ENCODE peak calls at places on chromosomes 7 and 10, in seven cellular contexts. Z is pancreas, P is GM23338, C is spleen, J is tibial nerve, B is IMR-90, V is left ventricle myocardium inferior. Q is an unnamed sample. For H3K27me3, the result is how much of the 10 kb centered on the place peaks cover.

GRCh38 chr10:77961668-77962067 is 35.1 kb upstream of the DLG5 start:
- DNase-seq in V (no peak), Z (no peak), J (no peak), C (no peak), B (no peak), P (no peak), Q (no peak)

GRCh38 chr10:123583639-123584418 is 82.3 kb upstream of the GPR26 start:
- DNase-seq in Z (peak), J (peak), V (peak), B (peak), P (peak), C (peak), Q (peak)

GRCh38 chr10:132918617-132919373 is 23.6 kb downstream of the CFAP46 start:
- DNase-seq in J (no peak), B (no peak), Z (peak), V (peak), P (no peak), C (peak), Q (no peak)

GRCh38 chr10:10092581-10092980 is 925.1 kb upstream of the CELF2 start:
- DNase-seq in C (peak), P (peak), J (no peak), Z (peak), V (peak), B (peak), Q (peak)

GRCh38 chr10:89478085-89478738 is 57.2 kb downstream of the SLC16A12 start:
- DNase-seq in J (no peak), P (peak), Z (no peak), C (no peak), V (no peak), B (no peak), Q (no peak)

GRCh38 chr10:133067152-133068090 is 20.3 kb upstream of the ADGRA1 start:
- DNase-seq in B (no peak), P (no peak), Z (peak), V (no peak), C (no peak), J (no peak), Q (peak)

GRCh38 chr7:131293018-131293417 is 34.7 kb upstream of the MKLN1 start:
- DNase-seq in C (no peak), P (no peak), J (no peak), V (peak), B (peak), Z (no peak), Q (no peak)

GRCh38 chr10:89414879-89415821 is 782 bp downstream of the IFIT5 start:
- DNase-seq in J (peak), Z (peak), P (peak), B (peak), V (peak), C (peak), Q (peak)

GRCh38 chr10:70849582-70850016 is 33.9 kb downstream of the SGPL1 start:
- DNase-seq in C (no peak), B (peak), J (no peak), Z (no peak), P (no peak), V (no peak), Q (no peak)

GRCh38 chr10:119341236-119342016 is 134.1 kb downstream of the GRK5 start:
- DNase-seq in Z (no peak), P (no peak), C (peak), B (peak), V (peak), J (no peak), Q (no peak)

GRCh38 chr10:19819419-19820033 is 3.3 kb downstream of the PLXDC2 start:
- DNase-seq in J (no peak), P (peak), B (peak), Z (no peak), C (no peak), V (no peak), Q (peak)

GRCh38 chr10:113320980-113321379 is 231.9 kb upstream of the HABP2 start:
- DNase-seq in C (no peak), J (no peak), B (no peak), V (no peak), P (no peak), Z (no peak), Q (peak)

GRCh38 chr7:35334511-35334910 is 80.6 kb upstream of the TBX20 start:
- DNase-seq in B (no peak), P (no peak), V (no peak), Z (no peak), J (no peak), C (no peak), Q (peak)

GRCh38 chr10:42827201-42827600 is 44.6 kb downstream of the BMS1 start:
- DNase-seq in B (no peak), C (no peak), Z (no peak), P (peak), J (no peak), V (no peak), Q (no peak)

GRCh38 chr7:26567263-26567662 is 275.6 kb downstream of the SNX10 start:
- DNase-seq in P (peak), B (no peak), J (no peak), V (no peak), Z (no peak), C (no peak), Q (no peak)

GRCh38 chr7:2452074-2452507 is 24.1 kb downstream of the GRIFIN start:
- DNase-seq in P (peak), J (no peak), Z (peak), C (peak), B (no peak), V (no peak), Q (no peak)

GRCh38 chr7:18459846-18460245 is 35.7 kb upstream of the HDAC9 start:
- DNase-seq in C (no peak), V (no peak), B (no peak), J (no peak), Z (no peak), P (no peak), Q (no peak)

GRCh38 chr7:116539879-116540278 is 15.0 kb downstream of the CAV1 start:
- DNase-seq in Z (no peak), C (no peak), B (no peak), J (no peak), V (no peak), P (no peak), Q (no peak)

GRCh38 chr10:5094265-5095205 is at the start of gene AKR1C3:
- DNase-seq in Z (no peak), B (peak), C (no peak), P (peak), V (no peak), J (no peak), Q (no peak)

GRCh38 chr7:151885202-151885580 is 8.3 kb upstream of the PRKAG2 start:
- DNase-seq in B (no peak), V (no peak), C (peak), Z (no peak), P (no peak), J (no peak), Q (no peak)

GRCh38 chr10:104032144-104032775 is 53.4 kb downstream of the COL17A1 start:
- DNase-seq in P (peak), V (no peak), C (no peak), Z (no peak), B (no peak), J (no peak), Q (no peak)

GRCh38 chr7:133512560-133512959 is 259.7 kb downstream of the EXOC4 start:
- DNase-seq in P (no peak), V (no peak), Z (no peak), J (no peak), C (no peak), B (peak), Q (no peak)

GRCh38 chr7:78218051-78218450 is 419.5 kb downstream of the PHTF2 start:
- DNase-seq in V (no peak), Z (no peak), C (no peak), P (no peak), J (no peak), B (peak), Q (no peak)

GRCh38 chr7:128131701-128132100 is 100.5 kb upstream of the LRRC4 start:
- DNase-seq in J (no peak), B (no peak), V (no peak), P (no peak), Z (no peak), C (no peak), Q (no peak)
- H3K27me3 ChIP-seq in J (under half), B (half or more), V (half or more), P (under half), Z (under half), C (under half), Q (under half)

GRCh38 chr10:101055416-101055815 is 6.4 kb upstream of the KAZALD1 start:
- DNase-seq in B (no peak), C (no peak), Z (no peak), J (no peak), V (no peak), P (no peak), Q (no peak)
- TF ChIP-seq CTCF in B (no peak), C (no peak), Z (no peak), J (no peak), V (no peak), P (peak), Q (no peak)

GRCh38 chr7:101880536-101881443 is 63.4 kb downstream of the CUX1 start:
- DNase-seq in Z (no peak), P (no peak), J (no peak), C (no peak), B (peak), V (no peak), Q (no peak)

GRCh38 chr7:101878938-101879337 is 61.5 kb downstream of the CUX1 start:
- DNase-seq in Z (no peak), J (no peak), C (no peak), B (no peak), V (no peak), P (no peak), Q (no peak)

GRCh38 chr7:101879565-101879964 is 62.1 kb downstream of the CUX1 start:
- DNase-seq in V (no peak), B (no peak), C (no peak), J (no peak), Z (no peak), P (no peak), Q (no peak)

GRCh38 chr7:101875215-101875846 is 57.9 kb downstream of the CUX1 start:
- DNase-seq in C (peak), Z (no peak), B (no peak), J (no peak), V (no peak), P (no peak), Q (no peak)

GRCh38 chr7:101877882-101878591 is 60.6 kb downstream of the CUX1 start:
- DNase-seq in V (no peak), J (no peak), C (no peak), B (no peak), Z (no peak), P (peak), Q (no peak)
- H3K27me3 ChIP-seq in V (under half), J (under half), C (under half), B (under half), Z (under half), P (under half), Q (under half)

GRCh38 chr7:15503603-15504280 is 58.1 kb downstream of the AGMO start:
- DNase-seq in V (no peak), B (peak), P (no peak), Z (no peak), J (no peak), C (no peak), Q (no peak)
- TF ChIP-seq CTCF in V (no peak), B (no peak), P (peak), Z (no peak), J (no peak), C (no peak), Q (no peak)

GRCh38 chr7:101534015-101534803 is 94.9 kb downstream of the MYL10 start:
- DNase-seq in Z (no peak), V (no peak), J (no peak), C (no peak), B (no peak), P (no peak), Q (no peak)

GRCh38 chr7:101532000-101532399 is 97.1 kb downstream of the MYL10 start:
- DNase-seq in Z (no peak), C (no peak), J (no peak), V (no peak), B (no peak), P (no peak), Q (no peak)

GRCh38 chr7:101534873-101535272 is 94.2 kb downstream of the MYL10 start:
- DNase-seq in J (no peak), P (no peak), Z (no peak), B (no peak), C (no peak), V (no peak), Q (no peak)

GRCh38 chr7:101533103-101533465 is 96.0 kb downstream of the MYL10 start:
- DNase-seq in P (no peak), Z (peak), B (no peak), J (no peak), C (no peak), V (no peak), Q (no peak)

GRCh38 chr7:101532400-101533102 is 96.5 kb downstream of the MYL10 start:
- DNase-seq in V (no peak), C (no peak), P (no peak), J (no peak), Z (no peak), B (no peak), Q (no peak)
- H3K27me3 ChIP-seq in V (under half), C (under half), P (under half), J (under half), Z (under half), B (under half), Q (under half)

Q was measured in testis.